ENCODE peak calls at places on chromosomes 12 and 14, in four cellular contexts. B, X, Y and P are unnamed samples.

GRCh38 chr12:102958073-102958829 is 777 bp downstream of the ASCL1 start:
- DNase-seq in X (no peak), Y (peak), B (no peak), P (no peak)

GRCh38 chr12:120394483-120395367 is 25.8 kb upstream of the MSI1 start:
- DNase-seq in Y (peak), B (peak), X (no peak), P (no peak)

GRCh38 chr12:59164226-59164625 is 243.9 kb upstream of the LRIG3 start:
- DNase-seq in Y (no peak), X (no peak), B (no peak), P (no peak)

GRCh38 chr14:31596691-31597090 is 35.5 kb downstream of the NUBPL start:
- DNase-seq in X (no peak), B (no peak), Y (no peak), P (no peak)

GRCh38 chr12:109115758-109116610 is at the start of gene ACACB:
- DNase-seq in Y (no peak), X (no peak), B (peak), P (no peak)

GRCh38 chr12:109919466-109919865 is 19.4 kb downstream of the TCHP start:
- DNase-seq in Y (no peak), B (no peak), X (no peak), P (no peak)

GRCh38 chr12:120346681-120347080 is 19.1 kb upstream of the PLA2G1B start:
- DNase-seq in Y (no peak), X (no peak), B (no peak), P (no peak)

GRCh38 chr14:94031161-94031875 is 5.2 kb downstream of the OTUB2 start:
- DNase-seq in B (no peak), X (no peak), Y (no peak), P (no peak)

GRCh38 chr12:55746913-55747231 is 4.0 kb downstream of the GDF11 start:
- DNase-seq in B (no peak), Y (no peak), X (no peak), P (no peak)

GRCh38 chr12:55743131-55743921 is 404 bp downstream of the GDF11 start:
- DNase-seq in X (peak), B (peak), Y (peak), P (peak)

GRCh38 chr12:55746147-55746912 is 3.4 kb downstream of the GDF11 start:
- DNase-seq in B (no peak), X (no peak), Y (no peak), P (no peak)

GRCh38 chr12:55743967-55744931 is 1.3 kb downstream of the GDF11 start:
- DNase-seq in Y (no peak), X (no peak), B (no peak), P (no peak)

DNA sequence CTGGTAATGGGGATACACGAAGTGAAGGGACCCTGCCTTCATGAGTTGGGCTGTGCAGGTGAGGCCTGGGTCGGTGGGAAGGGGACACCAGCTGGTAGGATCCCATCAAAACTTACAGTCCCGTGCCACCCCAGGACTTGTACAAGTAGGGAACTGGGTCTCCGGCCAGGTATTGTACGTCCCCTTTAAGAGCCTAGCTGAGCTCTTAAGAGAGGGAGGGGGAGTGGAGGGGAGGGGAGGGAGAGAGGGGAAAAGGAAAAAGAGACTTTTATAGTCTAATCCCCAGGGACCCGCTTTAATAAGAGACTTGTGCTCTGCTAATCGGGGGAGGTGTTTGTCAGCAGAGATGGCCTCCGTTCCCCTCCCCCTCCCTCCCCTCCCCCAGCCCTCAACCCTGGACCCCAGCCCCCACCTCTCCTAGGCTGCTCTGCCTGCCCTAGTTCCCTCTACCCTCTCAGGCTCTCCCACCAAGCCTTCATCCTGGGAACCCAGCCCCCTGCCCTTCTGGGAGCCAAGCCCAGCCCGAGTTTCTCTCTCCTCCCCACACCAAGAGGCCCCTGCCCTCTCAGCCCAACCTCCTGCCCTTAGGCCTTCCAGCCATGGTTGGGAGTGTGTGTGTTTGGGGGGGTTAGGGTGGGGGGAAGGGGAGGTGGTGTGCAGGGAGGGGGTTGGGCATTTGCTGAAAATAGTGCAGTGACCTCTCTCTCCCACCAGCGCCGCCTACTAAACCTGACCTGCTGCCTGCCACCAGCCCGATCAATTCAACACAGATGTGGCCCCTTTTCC is 2.6 kb downstream of the GDF11 start:
- DNase-seq in B (no peak), X (no peak), Y (no peak), P (no peak)
- TF ChIP-seq CTCF in B (no peak), X (no peak), Y (no peak), P (no peak)

DNA sequence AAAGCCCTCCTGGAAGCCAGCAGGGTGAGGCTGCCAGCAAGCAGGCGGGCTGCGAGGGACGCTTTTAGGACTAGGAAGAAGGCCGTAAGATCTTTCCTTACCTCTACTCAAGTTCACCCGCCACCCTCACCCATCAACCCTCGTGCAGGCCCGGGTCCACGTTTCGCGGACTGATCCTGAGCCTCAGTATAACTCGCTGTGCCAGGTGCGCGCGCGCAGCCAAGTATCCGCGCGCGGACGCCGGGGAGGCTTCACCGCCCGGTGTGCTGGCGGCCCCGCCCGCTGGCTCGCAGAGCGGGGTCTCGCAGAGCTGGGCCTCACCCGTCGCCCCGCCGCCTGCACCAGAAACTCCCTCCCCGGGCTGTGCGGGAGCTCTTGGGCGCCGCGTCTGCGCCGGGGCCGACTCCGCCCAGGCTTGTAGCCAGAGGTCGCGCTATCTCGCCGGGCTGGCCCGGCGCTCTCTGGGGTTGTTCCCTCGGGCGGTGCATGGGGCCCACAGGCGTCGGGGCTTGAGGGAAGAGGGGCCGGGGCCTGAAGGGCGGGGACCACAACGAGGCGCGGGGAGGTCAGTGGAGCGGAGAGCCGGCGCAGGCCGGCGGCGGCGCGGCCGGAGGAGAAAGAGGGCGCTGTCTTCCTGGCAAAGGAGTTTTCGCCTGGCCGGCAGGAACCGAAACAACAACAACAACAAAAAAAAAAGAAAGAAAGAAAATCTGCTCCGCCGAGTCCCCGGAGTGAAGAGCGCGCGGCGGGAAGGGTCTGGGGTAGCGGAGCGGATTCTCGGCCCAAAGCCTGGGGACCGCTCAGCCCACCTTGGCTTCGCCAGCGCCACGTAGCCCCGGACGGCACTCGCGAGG is 7.7 kb upstream of the SIX1 start:
- DNase-seq in B (peak), Y (peak), X (peak), P (no peak)
- TF ChIP-seq CTCF in B (peak), Y (peak), X (no peak), P (no peak)

GRCh38 chr14:44149597-44149996 is 357.5 kb downstream of the FSCB start:
- DNase-seq in B (no peak), Y (peak), X (no peak), P (no peak)
- TF ChIP-seq CTCF in B (no peak), Y (peak), X (no peak), P (no peak)

DNA sequence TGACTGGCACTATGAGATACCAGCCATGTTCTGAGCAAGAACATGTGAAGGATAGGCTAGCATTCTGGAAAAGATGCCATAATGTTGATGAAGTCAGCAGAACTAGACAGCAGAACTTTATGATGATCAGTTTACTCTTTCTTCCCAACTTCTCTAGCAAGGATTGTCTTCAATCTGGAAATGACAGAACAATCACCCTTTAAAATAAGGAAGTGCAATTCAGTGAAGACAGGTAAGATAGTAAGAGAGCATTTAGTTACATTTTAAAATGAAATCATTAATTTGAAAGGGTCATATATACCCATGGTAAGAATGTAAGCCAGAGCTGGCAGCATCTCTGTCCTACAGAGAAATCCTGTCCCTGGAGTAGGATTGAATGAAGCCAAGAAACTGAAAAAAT is 66.0 kb upstream of the C12orf71 start:
- DNase-seq in B (no peak), Y (no peak), X (no peak), P (no peak)
- TF ChIP-seq CTCF in B (no peak), Y (no peak), X (no peak), P (no peak)